ENCODE peak calls at places on chromosomes 13 and 19, in five cellular contexts. F is head of caudate nucleus, M is fibroblast of mammary gland, J is ELF-1, Y is NCI-H2029. T is an unnamed sample.
A peak's percentile ranks its signal among the peaks of the same experiment; 100 is the strongest.

GRCh38 chr13:24071423-24072075 is 89.0 kb upstream of the SPATA13 start:
- DNase-seq in F (no peak), M (peak; percentile 80), J (no peak), Y (no peak), T (no peak)

GRCh38 chr13:40789275-40790231 is at the start of gene SLC25A15:
- DNase-seq in F (peak; percentile 67), M (peak; percentile 72), J (peak; percentile 78), Y (peak; percentile 24), T (peak; percentile 65)

GRCh38 chr13:86584301-86584700 is 785.1 kb upstream of the SLITRK6 start:
- DNase-seq in F (no peak), M (no peak), J (no peak), Y (no peak), T (no peak)

GRCh38 chr13:79108914-79109643 is 297.0 kb downstream of the RBM26 start:
- DNase-seq in F (no peak), M (no peak), J (no peak), Y (peak; percentile 59), T (no peak)

GRCh38 chr19:13160557-13160956 is 10.3 kb downstream of the IER2 start:
- DNase-seq in F (no peak), M (peak; percentile 78), J (no peak), Y (no peak), T (no peak)

GRCh38 chr13:46168341-46168740 is 13.6 kb downstream of the LCP1 start:
- DNase-seq in F (no peak), M (peak; percentile 48), J (peak; percentile 79), Y (no peak), T (peak; percentile 45)

GRCh38 chr19:35042056-35042730 is 672 bp downstream of the HPN start:
- DNase-seq in F (no peak), M (no peak), J (no peak), Y (no peak), T (no peak)

GRCh38 chr19:5484398-5485285 is 29.4 kb downstream of the ZNRF4 start:
- DNase-seq in F (no peak), M (no peak), J (peak; percentile 59), Y (no peak), T (no peak)

GRCh38 chr19:28537896-28538295 is 675.1 kb downstream of the UQCRFS1 start:
- DNase-seq in F (no peak), M (no peak), J (no peak), Y (no peak), T (no peak)

GRCh38 chr13:41411536-41411935 is 45.8 kb upstream of the RGCC start:
- DNase-seq in F (no peak), M (peak; percentile 68), J (peak; percentile 58), Y (no peak), T (no peak)

GRCh38 chr19:18794692-18795091 is 3.6 kb upstream of the COMP start:
- DNase-seq in F (no peak), M (no peak), J (no peak), Y (no peak), T (no peak)

GRCh38 chr19:44634785-44635184 is 8.9 kb upstream of the PVR start:
- DNase-seq in F (no peak), M (no peak), J (no peak), Y (no peak), T (no peak)

GRCh38 chr19:35986664-35987570 is 8.1 kb upstream of the SDHAF1 start:
- DNase-seq in F (peak; percentile 41), M (no peak), J (peak; percentile 36), Y (peak; percentile 58), T (no peak)

T was measured in activated T-helper 9 cell treated with anti-CD3 and anti-CD28 coated beads, Interleukin-2, amount 50 U/mL, for 16 hours.